ENCODE peak calls at places on chromosome 2, in seven cellular contexts. X is choroid plexus epithelial cell, P is right lobe of liver, B is H9, V is HFF-Myc, M is AG04450, I is omental fat pad. Y is an unnamed sample.

GRCh38 chr2:238573916-238574315 is 147.2 kb downstream of the ASB1 start:
- DNase-seq in I (no peak), P (no peak), M (no peak), V (no peak), X (no peak), B (no peak), Y (no peak)

GRCh38 chr2:120982598-120982997 is 246.9 kb downstream of the GLI2 start:
- DNase-seq in M (no peak), B (peak), I (no peak), P (no peak), X (no peak), V (no peak), Y (no peak)

GRCh38 chr2:64359176-64359891 is 94.6 kb upstream of the LGALSL start:
- DNase-seq in V (peak), I (no peak), X (peak), M (no peak), P (no peak), B (no peak), Y (no peak)

GRCh38 chr2:172446524-172447063 is 19.2 kb downstream of the ITGA6 start:
- DNase-seq in M (no peak), X (no peak), P (no peak), B (no peak), V (no peak), I (no peak), Y (no peak)

GRCh38 chr2:145258903-145259579 is 739.1 kb upstream of the ZEB2 start:
- DNase-seq in P (no peak), V (no peak), I (no peak), X (peak), M (no peak), B (no peak), Y (no peak)

GRCh38 chr2:75321558-75321957 is 122.2 kb upstream of the TACR1 start:
- DNase-seq in V (no peak), P (no peak), X (no peak), B (no peak), I (no peak), M (no peak), Y (no peak)

GRCh38 chr2:177495945-177496344 is 103.4 kb downstream of the AGPS start:
- DNase-seq in P (no peak), V (no peak), I (no peak), M (no peak), B (no peak), X (no peak), Y (no peak)

GRCh38 chr2:5394223-5394622 is 298.0 kb upstream of the SOX11 start:
- DNase-seq in V (no peak), B (no peak), X (peak), P (no peak), I (no peak), M (no peak), Y (no peak)

GRCh38 chr2:241965931-241966412 is 96.4 kb downstream of the RTP5 start:
- DNase-seq in P (no peak), I (no peak), V (peak), M (peak), X (peak), B (peak), Y (no peak)

GRCh38 chr2:217086038-217086522 is 226.2 kb upstream of the TNP1 start:
- DNase-seq in M (no peak), X (peak), V (no peak), B (no peak), I (no peak), P (no peak), Y (no peak)

GRCh38 chr2:25305809-25306208 is 35.9 kb downstream of the DNMT3A start:
- DNase-seq in B (no peak), X (no peak), M (no peak), V (no peak), P (no peak), I (no peak), Y (no peak)

GRCh38 chr2:120859814-120860578 is 124.3 kb downstream of the GLI2 start:
- DNase-seq in P (no peak), I (no peak), X (no peak), V (no peak), B (no peak), M (no peak), Y (no peak)

GRCh38 chr2:218394298-218395089 is 5.2 kb upstream of the CTDSP1 start:
- DNase-seq in I (no peak), P (no peak), X (peak), M (no peak), V (no peak), B (no peak), Y (no peak)

GRCh38 chr2:185645529-185645928 is 93.1 kb upstream of the FSIP2 start:
- DNase-seq in X (no peak), V (no peak), B (no peak), M (no peak), I (no peak), P (no peak), Y (no peak)

GRCh38 chr2:2992622-2993021 is 385.0 kb downstream of the EIPR1 start:
- DNase-seq in V (no peak), I (no peak), B (no peak), X (no peak), P (no peak), M (no peak), Y (no peak)

GRCh38 chr2:109447251-109447661 is 166.5 kb downstream of the SEPTIN10 start:
- DNase-seq in P (no peak), X (peak), B (no peak), V (peak), I (no peak), M (peak), Y (no peak)

GRCh38 chr2:96146151-96146880 is 1.1 kb upstream of the DUSP2 start:
- DNase-seq in X (no peak), I (no peak), M (no peak), B (peak), P (peak), V (no peak), Y (peak)

GRCh38 chr2:43021791-43022500 is 204.5 kb downstream of the ZFP36L2 start:
- DNase-seq in P (no peak), M (no peak), V (no peak), I (no peak), X (no peak), B (peak), Y (no peak)
- TF ChIP-seq CTCF in P (peak), M (peak), V (no peak), I (no peak), X (peak), B (peak), Y (no peak)

GRCh38 chr2:128714861-128715312 is 396.2 kb upstream of the HS6ST1 start:
- DNase-seq in I (no peak), X (no peak), P (no peak), B (peak), M (no peak), V (no peak), Y (no peak)
- TF ChIP-seq CTCF in I (no peak), X (peak), P (no peak), B (peak), M (no peak), V (peak), Y (no peak)

DNA sequence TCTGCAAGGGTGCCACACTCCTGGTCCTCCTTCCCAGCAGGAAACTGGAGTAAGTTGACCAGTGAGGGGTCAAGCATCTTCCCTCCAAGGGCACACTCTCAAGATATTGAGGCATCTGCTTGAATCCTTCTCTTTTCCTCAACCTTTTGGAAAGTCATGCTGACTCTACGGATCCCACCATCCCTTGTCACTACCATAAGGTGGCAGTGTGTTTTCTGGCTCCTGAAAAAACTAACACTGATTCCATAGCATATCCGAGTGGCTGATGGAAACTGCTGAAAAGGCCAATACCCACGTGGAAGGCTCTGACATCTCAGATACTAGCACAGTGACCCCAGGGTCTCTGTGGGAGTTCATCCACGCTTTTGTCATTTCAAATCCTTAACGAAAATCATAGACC is 37.1 kb downstream of the GPR45 start:
- DNase-seq in M (no peak), V (no peak), B (no peak), P (no peak), X (no peak), I (no peak), Y (no peak)
- TF ChIP-seq CTCF in M (no peak), V (no peak), B (peak), P (no peak), X (peak), I (no peak), Y (no peak)

GRCh38 chr2:10467401-10467800 is 19.3 kb upstream of the ODC1 start:
- DNase-seq in X (peak), V (no peak), M (no peak), P (no peak), I (no peak), B (no peak), Y (no peak)

GRCh38 chr2:10462178-10463083 is 14.3 kb upstream of the ODC1 start:
- DNase-seq in I (no peak), V (no peak), B (peak), X (no peak), M (no peak), P (no peak), Y (no peak)

GRCh38 chr2:10469301-10469700 is 21.2 kb upstream of the ODC1 start:
- DNase-seq in P (no peak), X (no peak), I (no peak), V (no peak), B (no peak), M (no peak), Y (no peak)

GRCh38 chr2:10466801-10467200 is 18.7 kb upstream of the ODC1 start:
- DNase-seq in V (no peak), B (no peak), M (no peak), I (no peak), X (no peak), P (no peak), Y (no peak)

GRCh38 chr2:10465915-10466314 is 17.8 kb upstream of the ODC1 start:
- DNase-seq in P (no peak), B (no peak), X (no peak), I (no peak), V (no peak), M (no peak), Y (no peak)
- TF ChIP-seq CTCF in P (no peak), B (no peak), X (no peak), I (no peak), V (no peak), M (no peak), Y (no peak)

GRCh38 chr2:7379799-7380198 is 462.6 kb downstream of the RNF144A start:
- DNase-seq in I (no peak), P (no peak), V (no peak), M (no peak), X (no peak), B (no peak), Y (no peak)
- TF ChIP-seq CTCF in I (no peak), P (no peak), V (no peak), M (no peak), X (no peak), B (peak), Y (no peak)

DNA sequence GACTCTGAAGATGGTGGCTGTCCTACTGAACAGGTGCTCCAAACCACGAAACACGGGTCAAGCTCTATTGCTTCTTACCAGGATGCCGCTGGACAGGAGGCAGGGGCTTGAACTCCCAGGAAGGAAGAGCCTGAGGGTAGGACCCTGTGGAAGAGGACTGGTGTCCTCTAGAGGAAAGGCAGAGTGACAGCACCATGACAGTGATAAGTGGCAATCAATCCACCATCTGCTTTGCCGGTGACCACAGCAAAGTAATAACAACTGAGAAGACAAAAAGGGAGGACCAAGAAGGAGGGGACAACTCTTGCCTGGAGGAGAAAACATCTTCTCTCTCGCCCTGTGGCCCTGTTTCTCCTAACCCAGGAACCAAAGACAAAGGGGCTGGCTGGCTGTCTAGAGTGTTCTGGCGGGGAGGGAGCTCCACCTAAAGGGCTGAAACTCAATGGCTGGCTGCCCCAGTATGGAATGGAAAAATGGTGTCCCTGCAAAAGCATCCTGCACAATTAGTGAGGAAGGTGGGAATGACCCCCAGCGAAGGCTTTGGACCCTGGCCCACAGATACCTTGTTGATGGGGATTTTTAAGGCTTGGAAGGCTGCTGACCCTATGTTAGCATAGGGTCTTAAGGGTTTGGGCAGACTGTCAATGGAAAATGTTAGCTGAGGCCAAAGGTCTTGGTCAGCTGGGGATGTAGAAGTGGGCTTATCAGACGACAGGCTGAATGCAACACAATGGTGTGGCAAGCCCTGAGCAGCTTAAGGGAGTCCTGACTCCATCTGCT is 35.4 kb downstream of the PROC start:
- DNase-seq in B (peak), I (no peak), X (peak), V (no peak), P (no peak), M (no peak), Y (no peak)
- TF ChIP-seq CTCF in B (peak), I (no peak), X (peak), V (peak), P (peak), M (no peak), Y (no peak)

GRCh38 chr2:7510353-7510752 is 593.1 kb downstream of the RNF144A start:
- DNase-seq in V (no peak), X (no peak), P (no peak), B (no peak), I (no peak), M (no peak), Y (no peak)
- TF ChIP-seq CTCF in V (no peak), X (no peak), P (no peak), B (peak), I (no peak), M (no peak), Y (no peak)

Y was measured in mesothelial cell of epicardium.